ENCODE peak calls at places on chromosome 3, in nine cellular contexts. O is right cardiac atrium, N is HEK293T, E is cardiac muscle cell, Y is Daoy, A is osteocyte, W is kidney tubule cell, C is upper lobe of right lung, P is RPMI7951. Q is an unnamed sample.

GRCh38 chr3:45644467-45645201 is 44.6 kb upstream of the SACM1L start:
- DNase-seq in O (no peak), N (no peak), E (peak; percentile 73), Y (peak; percentile 52), A (no peak), W (peak; percentile 83), C (no peak), P (peak; percentile 85), Q (no peak)

GRCh38 chr3:51620543-51620942 is 50.5 kb upstream of the TEX264 start:
- DNase-seq in O (no peak), N (no peak), E (peak; percentile 67), Y (no peak), A (no peak), W (no peak), C (no peak), P (peak; percentile 14), Q (peak; percentile 77)

GRCh38 chr3:45582407-45582806 is 12.1 kb upstream of the LIMD1 start:
- DNase-seq in O (no peak), N (no peak), E (peak; percentile 48), Y (no peak), A (no peak), W (no peak), C (no peak), P (peak; percentile 85), Q (no peak)

GRCh38 chr3:97952280-97952679 is 20.0 kb downstream of the RIOX2 start:
- DNase-seq in O (peak; percentile 69), N (no peak), E (peak; percentile 78), Y (no peak), A (no peak), W (peak; percentile 30), C (peak; percentile 72), P (peak; percentile 29), Q (no peak)

GRCh38 chr3:132606085-132606484 is 9.0 kb downstream of the ACKR4 start:
- DNase-seq in O (no peak), N (no peak), E (peak; percentile 40), Y (no peak), A (no peak), W (no peak), C (no peak), P (no peak), Q (no peak)

GRCh38 chr3:47370887-47371697 is 9.7 kb upstream of the PTPN23 start:
- DNase-seq in O (no peak), N (peak; percentile 43), E (peak; percentile 24), Y (peak; percentile 12), A (no peak), W (no peak), C (no peak), P (peak; percentile 20), Q (no peak)

GRCh38 chr3:185959609-185960517 is 22.0 kb upstream of the TRA2B start:
- DNase-seq in O (no peak), N (no peak), E (peak; percentile 75), Y (peak; percentile 72), A (no peak), W (peak; percentile 37), C (no peak), P (peak; percentile 88), Q (no peak)

GRCh38 chr3:141050913-141051632 is at the start of gene SPSB4:
- DNase-seq in O (peak; percentile 89), N (peak; percentile 87), E (peak; percentile 41), Y (peak; percentile 83), A (peak; percentile 93), W (peak; percentile 48), C (no peak), P (peak; percentile 59), Q (no peak)

GRCh38 chr3:10353160-10353559 is 32.2 kb upstream of the SEC13 start:
- DNase-seq in O (no peak), N (no peak), E (no peak), Y (no peak), A (no peak), W (no peak), C (no peak), P (no peak), Q (no peak)

GRCh38 chr3:183064475-183064874 is 34.8 kb downstream of the MCCC1 start:
- DNase-seq in O (no peak), N (no peak), E (no peak), Y (no peak), A (no peak), W (no peak), C (no peak), P (no peak), Q (no peak)

GRCh38 chr3:152219769-152220255 is 48.9 kb upstream of the MBNL1 start:
- DNase-seq in O (no peak), N (no peak), E (no peak), Y (no peak), A (no peak), W (no peak), C (no peak), P (no peak), Q (no peak)

GRCh38 chr3:140756240-140757016 is 78.6 kb downstream of the TRIM42 start:
- DNase-seq in O (no peak), N (no peak), E (no peak), Y (no peak), A (no peak), W (peak; percentile 70), C (no peak), P (no peak), Q (no peak)

GRCh38 chr3:81406318-81406717 is 355.1 kb downstream of the GBE1 start:
- DNase-seq in O (no peak), N (no peak), E (no peak), Y (no peak), A (no peak), W (no peak), C (no peak), P (no peak), Q (no peak)

GRCh38 chr3:23743141-23743784 is 62.5 kb upstream of the UBE2E1 start:
- DNase-seq in O (no peak), N (peak; percentile 60), E (no peak), Y (no peak), A (no peak), W (peak; percentile 47), C (no peak), P (no peak), Q (no peak)

GRCh38 chr3:107206945-107207344 is 170.3 kb upstream of the CCDC54 start:
- DNase-seq in O (peak; percentile 66), N (no peak), E (no peak), Y (no peak), A (no peak), W (no peak), C (no peak), P (no peak), Q (no peak)

GRCh38 chr3:32460031-32460749 is 42.5 kb downstream of the CMTM6 start:
- DNase-seq in O (no peak), N (no peak), E (no peak), Y (no peak), A (peak; percentile 65), W (no peak), C (no peak), P (no peak), Q (no peak)

GRCh38 chr3:70308760-70309159 is 3.7 kb downstream of the MDFIC2 start:
- DNase-seq in O (no peak), N (peak; percentile 15), E (peak; percentile 12), Y (peak; percentile 6), A (no peak), W (no peak), C (no peak), P (no peak), Q (no peak)

GRCh38 chr3:184574552-184575430 is 13.2 kb downstream of the EPHB3 start:
- DNase-seq in O (no peak), N (no peak), E (peak; percentile 49), Y (no peak), A (no peak), W (no peak), C (no peak), P (no peak), Q (no peak)

GRCh38 chr3:98574157-98574556 is 19.3 kb downstream of the CPOX start:
- DNase-seq in O (no peak), N (no peak), E (no peak), Y (no peak), A (no peak), W (no peak), C (no peak), P (no peak), Q (no peak)

GRCh38 chr3:87792532-87793321 is 266.1 kb downstream of the CGGBP1 start:
- DNase-seq in O (peak; percentile 64), N (peak; percentile 41), E (peak; percentile 0), Y (peak; percentile 38), A (no peak), W (peak; percentile 2), C (peak; percentile 63), P (peak; percentile 24), Q (no peak)

GRCh38 chr3:119562307-119562961 is 3.0 kb upstream of the CD80 start:
- DNase-seq in O (no peak), N (no peak), E (no peak), Y (no peak), A (no peak), W (peak; percentile 30), C (no peak), P (no peak), Q (no peak)

GRCh38 chr3:37858742-37859141 is 2.9 kb upstream of the CTDSPL start:
- DNase-seq in O (no peak), N (no peak), E (no peak), Y (no peak), A (no peak), W (no peak), C (no peak), P (no peak), Q (no peak)

GRCh38 chr3:29649815-29650547 is 369.1 kb downstream of the RBMS3 start:
- DNase-seq in O (peak; percentile 54), N (no peak), E (peak; percentile 38), Y (peak; percentile 63), A (no peak), W (no peak), C (no peak), P (peak; percentile 77), Q (no peak)

GRCh38 chr3:142819214-142819613 is 69.7 kb downstream of the PCOLCE2 start:
- DNase-seq in O (no peak), N (no peak), E (no peak), Y (no peak), A (no peak), W (no peak), C (no peak), P (no peak), Q (no peak)

GRCh38 chr3:185813205-185813604 is 11.6 kb downstream of the IGF2BP2 start:
- DNase-seq in O (no peak), N (no peak), E (peak; percentile 37), Y (no peak), A (no peak), W (no peak), C (no peak), P (no peak), Q (no peak)

GRCh38 chr3:43859766-43860165 is 169.0 kb downstream of the ABHD5 start:
- DNase-seq in O (no peak), N (no peak), E (no peak), Y (no peak), A (peak; percentile 56), W (no peak), C (no peak), P (no peak), Q (no peak)

Q was measured in left lobe of liver.